ENCODE peak calls at places on chromosomes 7 and 10, in four cellular contexts. K, G, Z and Q are unnamed samples.

GRCh38 chr7:116576350-116577319 is 51.8 kb downstream of the CAV1 start:
- DNase-seq in G (no peak), Z (peak; percentile 98), K (no peak), Q (no peak)

GRCh38 chr10:110944997-110945396 is 25.6 kb downstream of the SHOC2 start:
- DNase-seq in K (no peak), G (no peak), Z (no peak), Q (no peak)

GRCh38 chr10:58517071-58517470 is 4.4 kb downstream of the BICC1 start:
- DNase-seq in Z (peak; percentile 5), G (no peak), K (no peak), Q (no peak)

GRCh38 chr10:68073631-68074403 is 1.3 kb downstream of the HERC4 start:
- DNase-seq in K (no peak), Z (no peak), G (no peak), Q (no peak)

GRCh38 chr10:86611386-86611785 is 43.0 kb upstream of the OPN4 start:
- DNase-seq in K (no peak), G (no peak), Z (no peak), Q (no peak)

GRCh38 chr7:140512317-140513000 is 33.2 kb upstream of the MKRN1 start:
- DNase-seq in K (no peak), Z (no peak), G (peak; percentile 8), Q (peak; percentile 85)

GRCh38 chr10:89916481-89916880 is 215.1 kb downstream of the KIF20B start:
- DNase-seq in K (no peak), Z (peak; percentile 70), G (no peak), Q (no peak)

GRCh38 chr7:29612596-29612995 is 49.0 kb downstream of the PRR15 start:
- DNase-seq in Z (peak; percentile 75), G (no peak), K (no peak), Q (no peak)

GRCh38 chr7:135193615-135194081 is 17.7 kb downstream of the WDR91 start:
- DNase-seq in Z (peak; percentile 98), K (no peak), G (no peak), Q (no peak)